ENCODE peak calls at places on chromosome 17, in seven cellular contexts. One of them, this sample, is unnamed.

GRCh38 chr17:50758989-50759544 is 8.3 kb downstream of the ANKRD40CL start:
- DNase-seq in H1: no peak
- DNase-seq in H9: no peak
- DNase-seq in IMR-90: no peak
- DNase-seq in mesenchymal stem cell: no peak
- DNase-seq in mesendoderm: no peak
- DNase-seq in trophoblast cell: peak
- DNase-seq in this sample: no peak

GRCh38 chr17:11610999-11611566 is 12.8 kb downstream of the DNAH9 start:
- DNase-seq in H1: no peak
- DNase-seq in H9: no peak
- DNase-seq in IMR-90: no peak
- DNase-seq in mesenchymal stem cell: no peak
- DNase-seq in mesendoderm: peak
- DNase-seq in trophoblast cell: no peak
- DNase-seq in this sample: no peak

GRCh38 chr17:43667506-43668438 is 6.0 kb upstream of the MEOX1 start:
- DNase-seq in H1: no peak
- DNase-seq in H9: no peak
- DNase-seq in IMR-90: peak
- DNase-seq in mesenchymal stem cell: no peak
- DNase-seq in mesendoderm: no peak
- DNase-seq in trophoblast cell: peak
- DNase-seq in this sample: no peak

GRCh38 chr17:10616502-10617119 is 40.5 kb downstream of the MYH3 start:
- DNase-seq in H1: peak
- DNase-seq in H9: peak
- DNase-seq in IMR-90: peak
- DNase-seq in mesenchymal stem cell: peak
- DNase-seq in mesendoderm: peak
- DNase-seq in trophoblast cell: peak
- DNase-seq in this sample: peak

GRCh38 chr17:58269557-58270291 is 11.0 kb downstream of the MPO start:
- DNase-seq in H1: no peak
- DNase-seq in H9: no peak
- DNase-seq in IMR-90: no peak
- DNase-seq in mesenchymal stem cell: no peak
- DNase-seq in mesendoderm: no peak
- DNase-seq in trophoblast cell: no peak
- DNase-seq in this sample: no peak

GRCh38 chr17:74217036-74217725 is 3.8 kb downstream of the TTYH2 start:
- DNase-seq in H1: no peak
- DNase-seq in H9: no peak
- DNase-seq in IMR-90: no peak
- DNase-seq in mesenchymal stem cell: no peak
- DNase-seq in mesendoderm: no peak
- DNase-seq in trophoblast cell: no peak
- DNase-seq in this sample: no peak

GRCh38 chr17:43914451-43914850 is 7.1 kb upstream of the MPP2 start:
- DNase-seq in H1: no peak
- DNase-seq in H9: no peak
- DNase-seq in IMR-90: no peak
- DNase-seq in mesenchymal stem cell: no peak
- DNase-seq in mesendoderm: no peak
- DNase-seq in trophoblast cell: no peak
- DNase-seq in this sample: no peak

GRCh38 chr17:58333396-58334207 is 5.0 kb upstream of the TSPOAP1 start:
- DNase-seq in H1: no peak
- DNase-seq in H9: no peak
- DNase-seq in IMR-90: no peak
- DNase-seq in mesenchymal stem cell: no peak
- DNase-seq in mesendoderm: no peak
- DNase-seq in trophoblast cell: no peak
- DNase-seq in this sample: no peak

GRCh38 chr17:66211047-66211810 is 18.0 kb downstream of the APOH start:
- DNase-seq in H1: no peak
- DNase-seq in H9: no peak
- DNase-seq in IMR-90: no peak
- DNase-seq in mesenchymal stem cell: no peak
- DNase-seq in mesendoderm: no peak
- DNase-seq in trophoblast cell: no peak
- DNase-seq in this sample: no peak

GRCh38 chr17:18038861-18039534 is at the start of the genes ATPAF2 and GID4:
- DNase-seq in H1: peak
- DNase-seq in H9: peak
- DNase-seq in IMR-90: peak
- DNase-seq in mesenchymal stem cell: peak
- DNase-seq in mesendoderm: peak
- DNase-seq in trophoblast cell: peak
- DNase-seq in this sample: peak

GRCh38 chr17:48825446-48826381 is 5.1 kb upstream of the CALCOCO2 start:
- DNase-seq in H1: no peak
- DNase-seq in H9: no peak
- DNase-seq in IMR-90: peak
- DNase-seq in mesenchymal stem cell: no peak
- DNase-seq in mesendoderm: peak
- DNase-seq in trophoblast cell: peak
- DNase-seq in this sample: no peak

GRCh38 chr17:69967910-69968411 is 107.1 kb upstream of the KCNJ16 start:
- DNase-seq in H1: no peak
- DNase-seq in H9: no peak
- DNase-seq in IMR-90: peak
- DNase-seq in mesenchymal stem cell: peak
- DNase-seq in mesendoderm: no peak
- DNase-seq in trophoblast cell: no peak
- DNase-seq in this sample: no peak

GRCh38 chr17:49409066-49409465 is 5.6 kb downstream of the PHB1 start:
- DNase-seq in H1: no peak
- DNase-seq in H9: no peak
- DNase-seq in IMR-90: no peak
- DNase-seq in mesenchymal stem cell: no peak
- DNase-seq in mesendoderm: no peak
- DNase-seq in trophoblast cell: no peak
- DNase-seq in this sample: no peak

GRCh38 chr17:57569860-57570259 is 175.2 kb downstream of the CCDC182 start:
- DNase-seq in H1: no peak
- DNase-seq in H9: no peak
- DNase-seq in IMR-90: no peak
- DNase-seq in mesenchymal stem cell: no peak
- DNase-seq in mesendoderm: no peak
- DNase-seq in trophoblast cell: no peak
- DNase-seq in this sample: no peak

GRCh38 chr17:45905812-45906211 is 11.5 kb downstream of the MAPT start:
- DNase-seq in H1: no peak
- DNase-seq in H9: no peak
- DNase-seq in IMR-90: no peak
- DNase-seq in mesenchymal stem cell: no peak
- DNase-seq in mesendoderm: no peak
- DNase-seq in trophoblast cell: no peak
- DNase-seq in this sample: no peak
- H3K18ac ChIP-seq in H1: no peak
- H3K18ac ChIP-seq in H9: no peak
- H3K18ac ChIP-seq in IMR-90: no peak
- H3K18ac ChIP-seq in mesenchymal stem cell: no peak
- H3K18ac ChIP-seq in mesendoderm: no peak
- H3K18ac ChIP-seq in trophoblast cell: no peak
- H3K18ac ChIP-seq in this sample: peak

DNA sequence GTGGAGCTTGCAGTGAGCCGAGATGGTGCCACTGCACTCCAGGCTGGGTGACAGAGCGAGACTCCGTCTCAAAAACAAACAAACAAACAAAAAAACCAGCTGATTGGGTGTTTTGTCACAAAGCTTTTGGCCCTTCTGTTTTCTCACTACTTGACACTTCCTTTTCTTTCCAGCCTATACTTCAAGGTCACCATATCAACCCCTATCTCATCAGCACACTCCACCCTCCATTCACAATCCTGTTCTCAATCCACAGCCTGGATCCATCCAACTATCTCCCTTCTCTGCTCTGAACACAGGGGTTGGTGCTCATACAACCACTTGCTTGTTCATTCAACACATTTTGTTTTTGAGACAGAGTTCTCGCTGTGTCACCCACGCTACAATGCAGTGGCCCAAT is 6.6 kb upstream of the MED11 start:
- DNase-seq in H1: no peak
- DNase-seq in H9: no peak
- DNase-seq in IMR-90: no peak
- DNase-seq in mesenchymal stem cell: no peak
- DNase-seq in mesendoderm: no peak
- DNase-seq in trophoblast cell: no peak
- DNase-seq in this sample: no peak
- H3K9ac ChIP-seq in H1: no peak
- H3K9ac ChIP-seq in H9: no peak
- H3K9ac ChIP-seq in IMR-90: no peak
- H3K9ac ChIP-seq in mesenchymal stem cell: no peak
- H3K9ac ChIP-seq in mesendoderm: no peak
- H3K9ac ChIP-seq in trophoblast cell: no peak
- H3K9ac ChIP-seq in this sample: no peak

DNA sequence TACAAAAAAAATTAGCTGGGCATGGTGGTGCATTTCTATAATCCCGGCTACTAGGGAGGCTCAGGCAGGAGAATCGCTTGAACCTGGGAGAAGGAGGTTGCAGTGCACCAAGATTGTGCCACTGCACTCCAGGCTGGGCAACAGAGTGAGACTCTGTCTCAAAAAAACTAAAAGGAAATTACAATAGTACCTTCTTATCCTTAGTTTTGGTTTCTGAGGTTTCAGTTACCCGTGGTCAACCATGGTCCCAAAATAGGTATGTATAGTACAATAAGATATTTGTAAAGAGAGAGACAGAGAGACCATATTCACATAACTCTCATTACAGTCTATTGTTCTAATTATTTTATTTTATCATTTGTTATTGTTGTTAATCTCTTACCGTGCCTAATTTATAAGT is 24.3 kb upstream of the MYH10 start:
- DNase-seq in H1: no peak
- DNase-seq in H9: no peak
- DNase-seq in IMR-90: no peak
- DNase-seq in mesenchymal stem cell: no peak
- DNase-seq in mesendoderm: no peak
- DNase-seq in trophoblast cell: no peak
- DNase-seq in this sample: no peak
- H3K4me2 ChIP-seq in H1: no peak
- H3K4me2 ChIP-seq in H9: no peak
- H3K4me2 ChIP-seq in IMR-90: no peak
- H3K4me2 ChIP-seq in mesenchymal stem cell: no peak
- H3K4me2 ChIP-seq in mesendoderm: no peak
- H3K4me2 ChIP-seq in trophoblast cell: no peak
- H3K4me2 ChIP-seq in this sample: no peak

GRCh38 chr17:36592316-36592710 is 634 bp downstream of the DHRS11 start:
- DNase-seq in H1: no peak
- DNase-seq in H9: peak
- DNase-seq in IMR-90: no peak
- DNase-seq in mesenchymal stem cell: no peak
- DNase-seq in mesendoderm: peak
- DNase-seq in trophoblast cell: no peak
- DNase-seq in this sample: peak
- H3K18ac ChIP-seq in H1: peak
- H3K18ac ChIP-seq in H9: no peak
- H3K18ac ChIP-seq in IMR-90: no peak
- H3K18ac ChIP-seq in mesenchymal stem cell: no peak
- H3K18ac ChIP-seq in mesendoderm: peak
- H3K18ac ChIP-seq in trophoblast cell: peak
- H3K18ac ChIP-seq in this sample: peak

DNA sequence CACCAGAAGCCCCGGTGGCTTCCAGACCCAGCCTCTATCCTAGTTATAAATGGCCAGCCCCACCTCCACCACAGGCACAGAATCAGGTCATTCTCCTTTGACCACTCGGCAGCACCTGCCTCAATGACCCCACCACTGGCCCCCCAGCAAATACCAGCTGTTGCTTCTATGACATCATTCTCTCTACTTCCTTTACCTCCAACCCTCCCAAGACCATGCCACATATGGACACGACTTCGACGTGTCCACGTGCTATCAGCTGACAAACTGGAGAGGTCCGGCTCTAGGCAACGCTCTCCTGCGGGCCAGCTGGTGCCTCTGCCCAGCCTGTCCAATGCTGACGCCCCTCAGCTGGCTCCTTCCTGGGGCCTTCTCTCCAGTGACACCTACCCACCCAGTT is 5.9 kb downstream of the ALYREF start:
- DNase-seq in H1: no peak
- DNase-seq in H9: no peak
- DNase-seq in IMR-90: no peak
- DNase-seq in mesenchymal stem cell: no peak
- DNase-seq in mesendoderm: no peak
- DNase-seq in trophoblast cell: no peak
- DNase-seq in this sample: no peak
- H3K9ac ChIP-seq in H1: no peak
- H3K9ac ChIP-seq in H9: no peak
- H3K9ac ChIP-seq in IMR-90: no peak
- H3K9ac ChIP-seq in mesenchymal stem cell: no peak
- H3K9ac ChIP-seq in mesendoderm: no peak
- H3K9ac ChIP-seq in trophoblast cell: no peak
- H3K9ac ChIP-seq in this sample: no peak

GRCh38 chr17:79221597-79221996 is 147.0 kb downstream of the ENGASE start:
- DNase-seq in H1: no peak
- DNase-seq in H9: no peak
- DNase-seq in IMR-90: no peak
- DNase-seq in mesenchymal stem cell: no peak
- DNase-seq in mesendoderm: no peak
- DNase-seq in trophoblast cell: no peak
- DNase-seq in this sample: no peak
- H3K4me2 ChIP-seq in H1: no peak
- H3K4me2 ChIP-seq in H9: no peak
- H3K4me2 ChIP-seq in IMR-90: no peak
- H3K4me2 ChIP-seq in mesenchymal stem cell: no peak
- H3K4me2 ChIP-seq in mesendoderm: no peak
- H3K4me2 ChIP-seq in trophoblast cell: no peak
- H3K4me2 ChIP-seq in this sample: peak

This sample was measured in neuronal stem cell.